ENCODE peak calls at places on chromosomes 13 and 19, in seven cellular contexts. One of them, this sample, is unnamed.

GRCh38 chr19:1133471-1133929 is 29.7 kb downstream of the GPX4 start:
- DNase-seq in H9: peak; percentile 86
- DNase-seq in tibial nerve: no peak
- DNase-seq in GM12865: peak; percentile 91
- DNase-seq in endodermal cell: peak; percentile 87
- DNase-seq in AG09309: no peak
- DNase-seq in AG09319: no peak
- DNase-seq in this sample: peak; percentile 87

GRCh38 chr19:50646074-50646807 is 3.0 kb upstream of the C19orf81 start:
- DNase-seq in H9: no peak
- DNase-seq in tibial nerve: no peak
- DNase-seq in GM12865: no peak
- DNase-seq in endodermal cell: no peak
- DNase-seq in AG09309: peak; percentile 16
- DNase-seq in AG09319: no peak
- DNase-seq in this sample: no peak

GRCh38 chr13:80742027-80742426 is 401.1 kb upstream of the SPRY2 start:
- DNase-seq in H9: no peak
- DNase-seq in tibial nerve: no peak
- DNase-seq in GM12865: no peak
- DNase-seq in endodermal cell: no peak
- DNase-seq in AG09309: no peak
- DNase-seq in AG09319: no peak
- DNase-seq in this sample: no peak

GRCh38 chr19:31944286-31944685 is 401.1 kb upstream of the ZNF507 start:
- DNase-seq in H9: no peak
- DNase-seq in tibial nerve: no peak
- DNase-seq in GM12865: no peak
- DNase-seq in endodermal cell: no peak
- DNase-seq in AG09309: no peak
- DNase-seq in AG09319: no peak
- DNase-seq in this sample: no peak

GRCh38 chr13:112637017-112637801 is 49.3 kb upstream of the TUBGCP3 start:
- DNase-seq in H9: peak; percentile 54
- DNase-seq in tibial nerve: no peak
- DNase-seq in GM12865: no peak
- DNase-seq in endodermal cell: peak; percentile 64
- DNase-seq in AG09309: no peak
- DNase-seq in AG09319: no peak
- DNase-seq in this sample: peak; percentile 78

GRCh38 chr13:45370922-45371406 is 30.0 kb upstream of the TPT1 start:
- DNase-seq in H9: peak; percentile 90
- DNase-seq in tibial nerve: peak; percentile 40
- DNase-seq in GM12865: peak; percentile 30
- DNase-seq in endodermal cell: peak; percentile 94
- DNase-seq in AG09309: peak; percentile 42
- DNase-seq in AG09319: peak; percentile 49
- DNase-seq in this sample: peak; percentile 92

GRCh38 chr19:8141726-8142524 is 7.5 kb downstream of the FBN3 start:
- DNase-seq in H9: no peak
- DNase-seq in tibial nerve: no peak
- DNase-seq in GM12865: no peak
- DNase-seq in endodermal cell: no peak
- DNase-seq in AG09309: no peak
- DNase-seq in AG09319: no peak
- DNase-seq in this sample: no peak

GRCh38 chr19:42441047-42441440 is 1.7 kb downstream of the CXCL17 start:
- DNase-seq in H9: no peak
- DNase-seq in tibial nerve: no peak
- DNase-seq in GM12865: no peak
- DNase-seq in endodermal cell: no peak
- DNase-seq in AG09309: no peak
- DNase-seq in AG09319: no peak
- DNase-seq in this sample: no peak

GRCh38 chr13:33050161-33050560 is 33.9 kb downstream of the KL start:
- DNase-seq in H9: no peak
- DNase-seq in tibial nerve: no peak
- DNase-seq in GM12865: no peak
- DNase-seq in endodermal cell: no peak
- DNase-seq in AG09309: no peak
- DNase-seq in AG09319: no peak
- DNase-seq in this sample: no peak

GRCh38 chr13:44302948-44303575 is 70.6 kb upstream of the SERP2 start:
- DNase-seq in H9: no peak
- DNase-seq in tibial nerve: no peak
- DNase-seq in GM12865: peak; percentile 15
- DNase-seq in endodermal cell: no peak
- DNase-seq in AG09309: no peak
- DNase-seq in AG09319: no peak
- DNase-seq in this sample: no peak

GRCh38 chr13:112748947-112749346 is 59.1 kb downstream of the ATP11A start:
- DNase-seq in H9: no peak
- DNase-seq in tibial nerve: peak; percentile 60
- DNase-seq in GM12865: no peak
- DNase-seq in endodermal cell: no peak
- DNase-seq in AG09309: no peak
- DNase-seq in AG09319: peak; percentile 8
- DNase-seq in this sample: peak; percentile 37

GRCh38 chr13:54368387-54368786 is 1339.8 kb downstream of the OLFM4 start:
- DNase-seq in H9: no peak
- DNase-seq in tibial nerve: no peak
- DNase-seq in GM12865: no peak
- DNase-seq in endodermal cell: no peak
- DNase-seq in AG09309: no peak
- DNase-seq in AG09319: no peak
- DNase-seq in this sample: no peak

GRCh38 chr13:69704311-69704710 is 403.3 kb upstream of the ATXN8OS start:
- DNase-seq in H9: no peak
- DNase-seq in tibial nerve: no peak
- DNase-seq in GM12865: no peak
- DNase-seq in endodermal cell: no peak
- DNase-seq in AG09309: no peak
- DNase-seq in AG09319: no peak
- DNase-seq in this sample: no peak

GRCh38 chr13:42946927-42947326 is 45.1 kb downstream of the EPSTI1 start:
- DNase-seq in H9: no peak
- DNase-seq in tibial nerve: no peak
- DNase-seq in GM12865: no peak
- DNase-seq in endodermal cell: no peak
- DNase-seq in AG09309: peak; percentile 29
- DNase-seq in AG09319: peak; percentile 15
- DNase-seq in this sample: no peak

GRCh38 chr19:45767881-45768643 is 990 bp downstream of the SIX5 start:
- DNase-seq in H9: peak; percentile 71
- DNase-seq in tibial nerve: peak; percentile 53
- DNase-seq in GM12865: peak; percentile 79
- DNase-seq in endodermal cell: peak; percentile 85
- DNase-seq in AG09309: no peak
- DNase-seq in AG09319: no peak
- DNase-seq in this sample: peak; percentile 93

GRCh38 chr19:1837625-1838105 is 10.6 kb downstream of the REXO1 start:
- DNase-seq in H9: peak; percentile 76
- DNase-seq in tibial nerve: no peak
- DNase-seq in GM12865: peak; percentile 53
- DNase-seq in endodermal cell: peak; percentile 93
- DNase-seq in AG09309: no peak
- DNase-seq in AG09319: no peak
- DNase-seq in this sample: no peak

GRCh38 chr19:23071087-23071511 is 45.7 kb upstream of the ZNF730 start:
- DNase-seq in H9: peak; percentile 24
- DNase-seq in tibial nerve: no peak
- DNase-seq in GM12865: no peak
- DNase-seq in endodermal cell: no peak
- DNase-seq in AG09309: no peak
- DNase-seq in AG09319: no peak
- DNase-seq in this sample: no peak

GRCh38 chr13:77857810-77858209 is 60.8 kb downstream of the EDNRB start:
- DNase-seq in H9: no peak
- DNase-seq in tibial nerve: no peak
- DNase-seq in GM12865: no peak
- DNase-seq in endodermal cell: no peak
- DNase-seq in AG09309: no peak
- DNase-seq in AG09319: no peak
- DNase-seq in this sample: no peak

GRCh38 chr13:80469841-80470378 is 129.0 kb upstream of the SPRY2 start:
- DNase-seq in H9: no peak
- DNase-seq in tibial nerve: peak; percentile 87
- DNase-seq in GM12865: no peak
- DNase-seq in endodermal cell: no peak
- DNase-seq in AG09309: no peak
- DNase-seq in AG09319: no peak
- DNase-seq in this sample: peak; percentile 89

GRCh38 chr13:63731896-63732295 is 2316.2 kb upstream of the PCDH20 start:
- DNase-seq in H9: no peak
- DNase-seq in tibial nerve: no peak
- DNase-seq in GM12865: no peak
- DNase-seq in endodermal cell: no peak
- DNase-seq in AG09309: no peak
- DNase-seq in AG09319: no peak
- DNase-seq in this sample: peak; percentile 3

GRCh38 chr13:105165449-105166125 is 1369.9 kb downstream of the EFNB2 start:
- DNase-seq in H9: no peak
- DNase-seq in tibial nerve: no peak
- DNase-seq in GM12865: peak; percentile 78
- DNase-seq in endodermal cell: no peak
- DNase-seq in AG09309: no peak
- DNase-seq in AG09319: no peak
- DNase-seq in this sample: no peak

GRCh38 chr19:12544401-12544876 is 6.8 kb downstream of the ZNF564 start:
- DNase-seq in H9: no peak
- DNase-seq in tibial nerve: no peak
- DNase-seq in GM12865: no peak
- DNase-seq in endodermal cell: no peak
- DNase-seq in AG09309: no peak
- DNase-seq in AG09319: no peak
- DNase-seq in this sample: no peak

GRCh38 chr19:48194041-48194871 is 23.8 kb downstream of the ZSWIM9 start:
- DNase-seq in H9: peak; percentile 54
- DNase-seq in tibial nerve: no peak
- DNase-seq in GM12865: peak; percentile 50
- DNase-seq in endodermal cell: peak; percentile 75
- DNase-seq in AG09309: no peak
- DNase-seq in AG09319: no peak
- DNase-seq in this sample: peak; percentile 72

GRCh38 chr19:41861846-41862245 is 1.8 kb downstream of the RPS19 start:
- DNase-seq in H9: no peak
- DNase-seq in tibial nerve: no peak
- DNase-seq in GM12865: no peak
- DNase-seq in endodermal cell: no peak
- DNase-seq in AG09309: no peak
- DNase-seq in AG09319: no peak
- DNase-seq in this sample: no peak

GRCh38 chr19:3537101-3537437 is 1.9 kb upstream of the TEKTIP1 start:
- DNase-seq in H9: no peak
- DNase-seq in tibial nerve: no peak
- DNase-seq in GM12865: no peak
- DNase-seq in endodermal cell: no peak
- DNase-seq in AG09309: no peak
- DNase-seq in AG09319: no peak
- DNase-seq in this sample: no peak

GRCh38 chr13:108915095-108915633 is 285.8 kb downstream of the MYO16 start:
- DNase-seq in H9: no peak
- DNase-seq in tibial nerve: peak; percentile 56
- DNase-seq in GM12865: peak; percentile 36
- DNase-seq in endodermal cell: no peak
- DNase-seq in AG09309: no peak
- DNase-seq in AG09319: no peak
- DNase-seq in this sample: no peak
- TF ChIP-seq CTCF in H9: peak; percentile 68
- TF ChIP-seq CTCF in tibial nerve: peak; percentile 36
- TF ChIP-seq CTCF in GM12865: peak; percentile 30
- TF ChIP-seq CTCF in endodermal cell: peak; percentile 78
- TF ChIP-seq CTCF in AG09309: peak; percentile 64
- TF ChIP-seq CTCF in AG09319: peak; percentile 83
- TF ChIP-seq CTCF in this sample: no peak

GRCh38 chr13:109333893-109334651 is 452.3 kb downstream of the IRS2 start:
- DNase-seq in H9: no peak
- DNase-seq in tibial nerve: no peak
- DNase-seq in GM12865: no peak
- DNase-seq in endodermal cell: no peak
- DNase-seq in AG09309: no peak
- DNase-seq in AG09319: no peak
- DNase-seq in this sample: no peak

GRCh38 chr13:109330941-109331340 is 455.4 kb downstream of the IRS2 start:
- DNase-seq in H9: no peak
- DNase-seq in tibial nerve: no peak
- DNase-seq in GM12865: no peak
- DNase-seq in endodermal cell: no peak
- DNase-seq in AG09309: no peak
- DNase-seq in AG09319: no peak
- DNase-seq in this sample: no peak

GRCh38 chr13:109330123-109330522 is 456.3 kb downstream of the IRS2 start:
- DNase-seq in H9: no peak
- DNase-seq in tibial nerve: no peak
- DNase-seq in GM12865: no peak
- DNase-seq in endodermal cell: no peak
- DNase-seq in AG09309: no peak
- DNase-seq in AG09319: no peak
- DNase-seq in this sample: no peak

GRCh38 chr13:109332501-109333499 is 453.6 kb downstream of the IRS2 start:
- DNase-seq in H9: peak; percentile 38
- DNase-seq in tibial nerve: no peak
- DNase-seq in GM12865: no peak
- DNase-seq in endodermal cell: no peak
- DNase-seq in AG09309: no peak
- DNase-seq in AG09319: no peak
- DNase-seq in this sample: no peak

GRCh38 chr13:109331898-109332297 is 454.5 kb downstream of the IRS2 start:
- DNase-seq in H9: no peak
- DNase-seq in tibial nerve: no peak
- DNase-seq in GM12865: no peak
- DNase-seq in endodermal cell: no peak
- DNase-seq in AG09309: peak; percentile 51
- DNase-seq in AG09319: no peak
- DNase-seq in this sample: no peak
- TF ChIP-seq CTCF in H9: no peak
- TF ChIP-seq CTCF in tibial nerve: no peak
- TF ChIP-seq CTCF in GM12865: no peak
- TF ChIP-seq CTCF in endodermal cell: no peak
- TF ChIP-seq CTCF in AG09309: no peak
- TF ChIP-seq CTCF in AG09319: no peak
- TF ChIP-seq CTCF in this sample: no peak

GRCh38 chr19:46786236-46787039 is 2.0 kb downstream of the SLC1A5 start:
- DNase-seq in H9: no peak
- DNase-seq in tibial nerve: peak; percentile 77
- DNase-seq in GM12865: peak; percentile 83
- DNase-seq in endodermal cell: peak; percentile 78
- DNase-seq in AG09309: peak; percentile 68
- DNase-seq in AG09319: peak; percentile 82
- DNase-seq in this sample: peak; percentile 96
- TF ChIP-seq CTCF in H9: no peak
- TF ChIP-seq CTCF in tibial nerve: no peak
- TF ChIP-seq CTCF in GM12865: no peak
- TF ChIP-seq CTCF in endodermal cell: no peak
- TF ChIP-seq CTCF in AG09309: no peak
- TF ChIP-seq CTCF in AG09319: no peak
- TF ChIP-seq CTCF in this sample: no peak

DNA sequence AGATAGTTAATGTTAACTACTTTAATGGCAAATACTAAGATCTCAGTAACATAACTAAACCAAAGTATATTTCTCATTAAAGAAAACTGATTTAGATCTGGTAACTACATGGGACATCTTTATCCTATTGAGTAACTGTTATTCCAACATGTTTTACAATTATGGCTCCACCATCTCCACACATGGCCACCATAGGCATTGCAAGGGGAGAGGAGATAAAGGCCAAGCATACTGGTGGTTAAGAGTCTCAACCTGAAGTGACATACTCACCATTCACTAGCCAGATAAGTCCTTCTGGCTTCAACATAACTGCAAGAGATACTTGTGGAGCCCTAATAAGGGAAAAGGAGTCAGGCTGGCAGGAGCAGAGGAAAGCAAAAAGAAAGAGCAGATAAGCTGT is 1586.4 kb upstream of the SPRY2 start:
- DNase-seq in H9: peak; percentile 27
- DNase-seq in tibial nerve: no peak
- DNase-seq in GM12865: no peak
- DNase-seq in endodermal cell: peak; percentile 53
- DNase-seq in AG09309: no peak
- DNase-seq in AG09319: no peak
- DNase-seq in this sample: no peak
- TF ChIP-seq CTCF in H9: peak; percentile 53
- TF ChIP-seq CTCF in tibial nerve: no peak
- TF ChIP-seq CTCF in GM12865: no peak
- TF ChIP-seq CTCF in endodermal cell: peak; percentile 65
- TF ChIP-seq CTCF in AG09309: no peak
- TF ChIP-seq CTCF in AG09319: no peak
- TF ChIP-seq CTCF in this sample: no peak

This sample was measured in lower leg skin.